ENCODE peak calls at places on chromosome 6, in six cellular contexts. Q is heart left ventricle, O is tibial nerve, E is uterus, F is HepG2, W is NB4. M is an unnamed sample.
A peak's percentile ranks its signal among the peaks of the same experiment; 100 is the strongest.

GRCh38 chr6:156904176-156904967 is 127.2 kb downstream of the ARID1B start:
- DNase-seq in O (no peak), Q (no peak), F (no peak), W (no peak), E (no peak), M (no peak)

GRCh38 chr6:168714547-168715260 is 273.7 kb downstream of the SMOC2 start:
- DNase-seq in E (no peak), O (no peak), Q (no peak), W (no peak), F (no peak), M (no peak)

GRCh38 chr6:66265737-66266136 is 558.7 kb upstream of the EYS start:
- DNase-seq in E (no peak), O (no peak), F (no peak), Q (no peak), W (no peak), M (no peak)

GRCh38 chr6:130473886-130474285 is 108.1 kb downstream of the TMEM200A start:
- DNase-seq in Q (no peak), E (no peak), W (no peak), O (no peak), F (no peak), M (no peak)

GRCh38 chr6:157569543-157569942 is 188.6 kb downstream of the ZDHHC14 start:
- DNase-seq in O (no peak), W (no peak), E (no peak), F (no peak), Q (no peak), M (no peak)

GRCh38 chr6:158605266-158605878 is 39.2 kb downstream of the DYNLT1 start:
- DNase-seq in O (peak; percentile 25), Q (peak; percentile 48), E (peak; percentile 51), W (peak; percentile 67), F (peak; percentile 72), M (no peak)

GRCh38 chr6:108780784-108781183 is 67.4 kb upstream of the ARMC2 start:
- DNase-seq in O (no peak), Q (no peak), W (no peak), E (no peak), F (no peak), M (no peak)

GRCh38 chr6:107173779-107174178 is 58.5 kb upstream of the BEND3 start:
- DNase-seq in Q (no peak), F (no peak), E (no peak), W (no peak), O (no peak), M (no peak)

GRCh38 chr6:3538536-3538935 is 81.7 kb upstream of the SLC22A23 start:
- DNase-seq in Q (no peak), F (no peak), E (no peak), W (no peak), O (no peak), M (no peak)

GRCh38 chr6:37262446-37263026 is 4.6 kb upstream of the TMEM217 start:
- DNase-seq in O (no peak), E (no peak), Q (no peak), F (no peak), W (no peak), M (no peak)

GRCh38 chr6:53500095-53500494 is 44.8 kb downstream of the GCLC start:
- DNase-seq in O (no peak), E (no peak), W (no peak), F (no peak), Q (no peak), M (no peak)

GRCh38 chr6:146770965-146771735 is 172.4 kb downstream of the ADGB start:
- DNase-seq in F (no peak), O (no peak), E (no peak), Q (peak; percentile 57), W (peak; percentile 91), M (peak; percentile 31)

GRCh38 chr6:101454106-101454676 is 60.7 kb downstream of the GRIK2 start:
- DNase-seq in W (no peak), O (no peak), Q (no peak), E (no peak), F (no peak), M (no peak)

GRCh38 chr6:11430036-11430435 is 107.5 kb upstream of the TMEM170B start:
- DNase-seq in F (no peak), Q (no peak), E (no peak), W (no peak), O (no peak), M (no peak)

GRCh38 chr6:134035823-134036296 is 16.6 kb downstream of the SLC2A12 start:
- DNase-seq in F (peak; percentile 64), Q (no peak), E (no peak), W (peak; percentile 61), O (no peak), M (no peak)

GRCh38 chr6:152984387-152984872 is 1.6 kb upstream of the FBXO5 start:
- DNase-seq in E (no peak), Q (no peak), W (peak; percentile 26), F (no peak), O (no peak), M (no peak)

GRCh38 chr6:150631283-150631981 is 31.7 kb downstream of the PLEKHG1 start:
- DNase-seq in E (no peak), F (no peak), W (peak; percentile 7), Q (no peak), O (no peak), M (no peak)

GRCh38 chr6:149134531-149134933 is 183.0 kb upstream of the TAB2 start:
- DNase-seq in W (no peak), F (no peak), E (no peak), O (no peak), Q (no peak), M (no peak)

GRCh38 chr6:74931567-74931966 is 274.3 kb downstream of the COL12A1 start:
- DNase-seq in Q (no peak), E (no peak), O (no peak), F (no peak), W (no peak), M (no peak)

GRCh38 chr6:109008537-109008950 is 86.1 kb downstream of the SESN1 start:
- DNase-seq in E (no peak), Q (no peak), O (no peak), F (no peak), W (no peak), M (no peak)

GRCh38 chr6:37965964-37966676 is 146.6 kb downstream of the ZFAND3 start:
- DNase-seq in Q (no peak), F (peak; percentile 15), W (no peak), E (no peak), O (no peak), M (no peak)

GRCh38 chr6:31399589-31400466 is 3.6 kb upstream of the MICA start:
- DNase-seq in Q (peak; percentile 96), F (peak; percentile 84), E (peak; percentile 92), W (peak; percentile 88), O (peak; percentile 86), M (peak; percentile 93)

GRCh38 chr6:137869781-137870180 is 2.7 kb downstream of the TNFAIP3 start:
- DNase-seq in F (no peak), E (no peak), O (no peak), Q (no peak), W (no peak), M (no peak)

DNA sequence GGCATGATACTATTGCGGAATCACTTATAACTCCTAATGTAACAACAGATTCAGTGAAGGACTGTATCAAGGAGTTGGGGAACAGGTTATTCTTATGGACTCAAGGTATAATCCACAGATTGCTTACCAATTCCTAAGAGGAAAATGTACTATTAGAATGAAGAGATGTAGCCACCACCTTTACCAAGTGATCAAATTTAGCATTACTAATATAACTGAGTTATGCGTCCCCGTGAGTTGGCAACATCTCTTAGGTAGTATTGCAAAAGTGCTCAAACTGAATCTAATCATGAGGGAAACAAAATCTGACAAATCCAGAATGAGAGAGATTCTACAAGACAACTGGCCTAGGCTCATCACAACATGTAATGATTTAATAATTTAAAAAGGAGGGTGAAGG is 777 bp upstream of the SNRNP48 start:
- DNase-seq in W (peak; percentile 11), F (no peak), E (no peak), O (no peak), Q (no peak), M (no peak)
- H3K4me3 ChIP-seq in W (peak overlapping the region; percentile 79), F (peak overlapping the region; percentile 77), E (no peak overlapping the region), O (no peak overlapping the region), Q (peak overlapping the region; percentile 89), M (no peak overlapping the region)

GRCh38 chr6:87912102-87912501 is 135.5 kb upstream of the SPACA1 start:
- DNase-seq in E (no peak), W (no peak), F (no peak), Q (no peak), O (no peak), M (no peak)
- TF ChIP-seq POLR2A in E (no peak), W (no peak), F (no peak), Q (no peak), O (no peak), M (no peak)

DNA sequence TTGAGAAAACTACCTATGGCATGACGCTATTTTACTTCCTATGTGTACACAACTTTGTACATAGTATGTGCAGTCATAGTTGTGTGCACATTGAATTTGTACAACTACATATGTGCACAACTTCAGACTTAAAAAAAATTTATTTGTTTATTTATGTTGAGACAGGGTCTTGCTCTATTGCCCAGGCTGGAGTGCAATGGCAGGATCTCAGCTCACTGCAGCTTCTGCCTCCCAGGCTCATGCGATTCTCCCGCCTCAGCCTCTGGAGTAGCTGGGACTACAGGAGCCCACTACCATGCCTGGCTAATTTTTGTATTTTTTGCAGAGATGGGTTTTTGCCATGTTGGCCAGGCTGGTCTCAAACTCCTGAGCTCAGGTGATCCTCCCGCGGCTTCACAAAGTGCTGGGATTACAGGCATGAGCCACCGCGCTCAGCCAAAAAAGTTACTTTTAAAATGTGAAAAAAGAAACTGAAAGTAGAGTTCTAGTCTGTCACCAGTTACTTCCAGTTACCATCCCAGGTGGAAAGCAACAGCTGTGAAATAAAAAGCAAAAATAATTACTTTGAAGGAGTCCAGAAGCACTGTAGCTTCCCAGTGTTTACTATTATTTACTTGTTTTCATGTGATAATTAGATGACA is 1.7 kb upstream of the ZKSCAN8 start:
- DNase-seq in E (no peak), O (no peak), Q (no peak), F (no peak), W (no peak), M (peak; percentile 24)
- H3K4me3 ChIP-seq in E (no peak overlapping the region), O (peak overlapping the region; percentile 1), Q (no peak overlapping the region), F (no peak overlapping the region), W (no peak overlapping the region), M (peak overlapping the region; percentile 28)

GRCh38 chr6:170552765-170553685 is at the start of gene PSMB1:
- DNase-seq in W (peak; percentile 97), E (peak; percentile 92), F (peak; percentile 96), O (peak; percentile 89), Q (peak; percentile 96), M (peak; percentile 95)
- TF ChIP-seq POLR2A in W (peak; percentile 95), E (peak; percentile 93), F (peak; percentile 99), O (peak; percentile 93), Q (peak; percentile 84), M (peak; percentile 90)

DNA sequence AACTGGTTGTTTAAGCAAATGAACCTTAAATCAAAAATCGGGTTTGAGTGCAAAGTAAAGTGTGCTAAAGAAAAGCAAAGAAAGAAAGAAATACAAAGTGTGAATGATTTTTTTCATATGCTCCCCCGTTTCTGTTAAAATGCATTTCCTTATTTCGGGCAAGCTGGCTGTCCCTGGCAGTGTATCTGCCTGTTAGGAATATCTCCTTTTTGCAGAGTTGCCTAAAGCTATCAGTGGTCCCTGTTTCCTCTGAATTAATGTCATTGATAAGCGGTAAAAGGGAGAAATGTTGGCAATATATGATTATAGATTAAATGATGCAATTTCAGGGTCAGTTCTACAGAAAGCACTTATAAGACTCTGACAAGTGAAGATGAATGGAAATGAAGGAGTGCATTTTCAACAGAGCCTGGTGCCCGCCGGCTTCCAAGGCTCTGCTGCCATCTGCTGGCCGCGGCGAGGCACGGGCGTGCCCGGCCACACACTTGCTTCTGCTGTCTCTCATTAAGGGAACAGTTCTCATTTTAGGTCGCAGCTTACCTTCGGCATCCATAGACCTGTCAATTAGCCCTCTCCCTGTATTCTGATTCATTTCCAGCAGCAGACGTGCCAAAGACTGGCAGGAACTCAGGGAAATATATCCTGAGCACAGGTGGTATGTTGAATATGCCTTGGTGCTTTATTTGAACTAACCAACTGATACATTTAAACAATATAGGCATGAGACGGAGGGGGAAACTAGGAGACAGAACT is 381.9 kb downstream of the C6orf118 start:
- DNase-seq in F (peak; percentile 18), O (peak; percentile 67), Q (peak; percentile 67), E (peak; percentile 56), W (peak; percentile 73), M (peak; percentile 61)
- H3K4me3 ChIP-seq in F (no peak overlapping the region), O (peak overlapping the region; percentile 43), Q (no peak overlapping the region), E (no peak overlapping the region), W (no peak overlapping the region), M (no peak overlapping the region)

M was measured in right lobe of liver.